ENCODE peak calls at places on chromosome 20, in four cellular contexts. V is HCT116, G is NCI-H510A, W is pancreas. B is an unnamed sample.
A peak's percentile ranks its signal among the peaks of the same experiment; 100 is the strongest.

GRCh38 chr20:9025643-9026042 is 43.2 kb upstream of the PLCB4 start:
- DNase-seq in V (no peak), G (no peak), W (no peak), B (no peak)

GRCh38 chr20:46967647-46968046 is 73.0 kb downstream of the EYA2 start:
- DNase-seq in V (no peak), G (peak; percentile 54), W (no peak), B (no peak)

GRCh38 chr20:23142162-23143050 is 56.3 kb upstream of the CD93 start:
- DNase-seq in V (no peak), G (no peak), W (no peak), B (no peak)

GRCh38 chr20:11200423-11200822 is 526.6 kb upstream of the JAG1 start:
- DNase-seq in V (no peak), G (no peak), W (no peak), B (no peak)

GRCh38 chr20:33789109-33789857 is 21.9 kb upstream of the CHMP4B start:
- DNase-seq in V (peak; percentile 98), G (no peak), W (peak; percentile 65), B (no peak)

GRCh38 chr20:64222851-64223525 is 32.6 kb upstream of the PCMTD2 start:
- DNase-seq in V (no peak), G (no peak), W (no peak), B (no peak)

GRCh38 chr20:36439040-36439730 is 102.1 kb upstream of the MYL9 start:
- DNase-seq in V (peak; percentile 32), G (no peak), W (peak; percentile 66), B (peak; percentile 25)

GRCh38 chr20:5626603-5627002 is 123.6 kb upstream of the SHLD1 start:
- DNase-seq in V (no peak), G (peak; percentile 70), W (no peak), B (no peak)

GRCh38 chr20:36778831-36779655 is 5.5 kb upstream of the DSN1 start:
- DNase-seq in V (no peak), G (no peak), W (no peak), B (no peak)

GRCh38 chr20:34328928-34329677 is 25.9 kb upstream of the AHCY start:
- DNase-seq in V (no peak), G (no peak), W (no peak), B (no peak)

GRCh38 chr20:8601542-8601912 is 467.4 kb upstream of the PLCB4 start:
- DNase-seq in V (no peak), G (no peak), W (no peak), B (no peak)

GRCh38 chr20:45518282-45518681 is 2.9 kb upstream of the SPINT3 start:
- DNase-seq in V (no peak), G (no peak), W (no peak), B (no peak)

GRCh38 chr20:11755071-11755881 is 162.4 kb upstream of the BTBD3 start:
- DNase-seq in V (no peak), G (no peak), W (no peak), B (no peak)

GRCh38 chr20:3818155-3819151 is 1.9 kb upstream of the AP5S1 start:
- DNase-seq in V (peak; percentile 71), G (peak; percentile 73), W (peak; percentile 95), B (no peak)

GRCh38 chr20:32355417-32355841 is 2.7 kb upstream of the ASXL1 start:
- DNase-seq in V (no peak), G (no peak), W (no peak), B (no peak)

GRCh38 chr20:58650181-58650775 is 805 bp upstream of the STX16 start:
- DNase-seq in V (no peak), G (no peak), W (peak; percentile 51), B (no peak)

GRCh38 chr20:2817891-2818595 is 1.9 kb downstream of the TMEM239 start:
- DNase-seq in V (no peak), G (no peak), W (no peak), B (no peak)

GRCh38 chr20:4087923-4088322 is 72.6 kb upstream of the RNF24 start:
- DNase-seq in V (no peak), G (no peak), W (no peak), B (no peak)

GRCh38 chr20:32585011-32585518 is at the start of gene NOL4L:
- DNase-seq in V (no peak), G (peak; percentile 62), W (no peak), B (no peak)

GRCh38 chr20:1371830-1372539 is 20.9 kb downstream of the FKBP1A start:
- DNase-seq in V (no peak), G (peak; percentile 15), W (no peak), B (no peak)

GRCh38 chr20:40802886-40803285 is 113.8 kb upstream of the MAFB start:
- DNase-seq in V (no peak), G (no peak), W (no peak), B (no peak)

GRCh38 chr20:46128310-46129151 is 10.4 kb downstream of the CD40 start:
- DNase-seq in V (no peak), G (no peak), W (peak; percentile 41), B (no peak)

GRCh38 chr20:59828478-59829414 is 104.7 kb downstream of the SYCP2 start:
- DNase-seq in V (no peak), G (no peak), W (no peak), B (no peak)

GRCh38 chr20:57657537-57658446 is 37.6 kb upstream of the ZBP1 start:
- DNase-seq in V (no peak), G (no peak), W (no peak), B (no peak)

GRCh38 chr20:51313275-51313898 is 229.1 kb downstream of the NFATC2 start:
- DNase-seq in V (no peak), G (no peak), W (no peak), B (no peak)

GRCh38 chr20:5797843-5798462 is 47.8 kb downstream of the SHLD1 start:
- DNase-seq in V (no peak), G (no peak), W (no peak), B (no peak)

GRCh38 chr20:20037960-20038359 is 14.3 kb downstream of the CRNKL1 start:
- DNase-seq in V (no peak), G (no peak), W (no peak), B (no peak)

GRCh38 chr20:60970601-60971000 is 281.5 kb upstream of the CDH4 start:
- DNase-seq in V (no peak), G (no peak), W (no peak), B (no peak)

GRCh38 chr20:53408728-53409157 is 184.9 kb downstream of the ZNF217 start:
- DNase-seq in V (no peak), G (no peak), W (no peak), B (no peak)

GRCh38 chr20:33796263-33796906 is 14.8 kb upstream of the CHMP4B start:
- DNase-seq in V (peak; percentile 73), G (peak; percentile 95), W (peak; percentile 79), B (no peak)

GRCh38 chr20:40630723-40631631 is 58.1 kb downstream of the MAFB start:
- DNase-seq in V (no peak), G (no peak), W (no peak), B (no peak)

GRCh38 chr20:50378170-50379000 is 131.8 kb upstream of the PTPN1 start:
- DNase-seq in V (no peak), G (no peak), W (no peak), B (no peak)

GRCh38 chr20:1341561-1342265 is 12.8 kb upstream of the SDCBP2 start:
- DNase-seq in V (no peak), G (no peak), W (no peak), B (no peak)

GRCh38 chr20:4225778-4226177 is 210.4 kb upstream of the RNF24 start:
- DNase-seq in V (no peak), G (no peak), W (no peak), B (no peak)

GRCh38 chr20:16360668-16361067 is 212.6 kb downstream of the KIF16B start:
- DNase-seq in V (no peak), G (no peak), W (no peak), B (no peak)

GRCh38 chr20:58228484-58229197 is at the start of gene ANKRD60:
- DNase-seq in V (no peak), G (no peak), W (no peak), B (no peak)

GRCh38 chr20:41371361-41371760 is 4.7 kb upstream of the EMILIN3 start:
- DNase-seq in V (no peak), G (no peak), W (no peak), B (no peak)

GRCh38 chr20:38267251-38267650 is 6.7 kb upstream of the KIAA1755 start:
- DNase-seq in V (no peak), G (no peak), W (no peak), B (no peak)